ENCODE peak calls at places on chromosome 2, in ten cellular contexts. T is upper lobe of right lung, M is tibial nerve, C is mucosa of descending colon, X is fibroblast of pulmonary artery, J is K562, B is cardiac fibroblast, Y is choroid plexus epithelial cell, R is AG09309, N is prostate gland. Q is an unnamed sample.

GRCh38 chr2:88601302-88601701 is 26.0 kb downstream of the EIF2AK3 start:
- DNase-seq in B (peak; percentile 35), R (no peak), J (no peak), N (no peak), X (peak; percentile 92), T (no peak), C (no peak), Y (peak; percentile 63), M (no peak), Q (no peak)

GRCh38 chr2:26144031-26144430 is 28.9 kb upstream of the GAREM2 start:
- DNase-seq in R (no peak), J (no peak), T (no peak), C (no peak), Y (no peak), M (no peak), X (no peak), B (no peak), N (no peak), Q (no peak)

GRCh38 chr2:74374509-74375205 is 5.5 kb downstream of the DCTN1 start:
- DNase-seq in B (peak; percentile 84), J (peak; percentile 93), M (peak; percentile 71), N (peak; percentile 77), C (no peak), R (no peak), X (peak; percentile 73), T (no peak), Y (peak; percentile 73), Q (no peak)

GRCh38 chr2:105398522-105399206 is at the start of gene FHL2:
- DNase-seq in R (no peak), T (peak; percentile 70), N (peak; percentile 74), B (peak; percentile 83), Y (peak; percentile 89), M (peak; percentile 37), X (peak; percentile 87), J (peak; percentile 81), C (peak; percentile 84), Q (peak; percentile 77)

GRCh38 chr2:43831438-43832294 is 7.0 kb downstream of the ABCG5 start:
- DNase-seq in B (no peak), J (peak; percentile 37), R (no peak), Y (peak; percentile 6), C (no peak), M (no peak), N (no peak), T (no peak), X (no peak), Q (no peak)

GRCh38 chr2:46334389-46335345 is 37.5 kb downstream of the EPAS1 start:
- DNase-seq in N (no peak), Y (peak; percentile 92), M (no peak), C (no peak), J (no peak), T (no peak), B (peak; percentile 99), R (peak; percentile 97), X (peak; percentile 92), Q (no peak)

GRCh38 chr2:80238692-80239469 is 65.7 kb downstream of the LRRTM1 start:
- DNase-seq in X (peak; percentile 40), J (peak; percentile 60), Y (peak; percentile 1), B (peak; percentile 29), N (no peak), M (no peak), T (no peak), C (no peak), R (no peak), Q (no peak)

GRCh38 chr2:139544452-139544851 is 764.3 kb upstream of the NXPH2 start:
- DNase-seq in J (no peak), X (no peak), B (no peak), Y (no peak), R (no peak), T (no peak), M (no peak), N (no peak), C (no peak), Q (no peak)

GRCh38 chr2:33136056-33136455 is 189.3 kb downstream of the LTBP1 start:
- DNase-seq in C (no peak), Y (peak; percentile 50), J (no peak), R (no peak), X (peak; percentile 55), T (no peak), B (peak; percentile 63), M (no peak), N (no peak), Q (no peak)

GRCh38 chr2:33135645-33136044 is 188.9 kb downstream of the LTBP1 start:
- DNase-seq in C (no peak), M (no peak), N (no peak), T (no peak), Y (no peak), X (peak; percentile 68), B (peak; percentile 61), J (no peak), R (no peak), Q (no peak)

GRCh38 chr2:33134764-33135560 is 188.2 kb downstream of the LTBP1 start:
- DNase-seq in Y (peak; percentile 70), C (no peak), M (no peak), B (peak; percentile 41), R (no peak), N (no peak), X (peak; percentile 71), J (peak; percentile 28), T (no peak), Q (no peak)

GRCh38 chr2:33133436-33133835 is 186.7 kb downstream of the LTBP1 start:
- DNase-seq in J (no peak), T (no peak), Y (peak; percentile 88), C (no peak), R (no peak), X (no peak), M (no peak), N (no peak), B (no peak), Q (no peak)

GRCh38 chr2:33134086-33134763 is 187.5 kb downstream of the LTBP1 start:
- DNase-seq in B (peak; percentile 99), R (peak; percentile 96), J (no peak), Y (peak; percentile 98), N (peak; percentile 72), X (peak; percentile 98), M (peak; percentile 45), T (no peak), C (no peak), Q (no peak)
- H3K4me3 ChIP-seq in B (peak overlapping the region; percentile 82), R (peak overlapping the region; percentile 46), J (no peak overlapping the region), Y (peak overlapping the region; percentile 70), N (peak overlapping the region; percentile 20), X (peak overlapping the region; percentile 84), M (peak overlapping the region; percentile 43), T (peak overlapping the region; percentile 39), C (no peak overlapping the region), Q (no peak overlapping the region)

DNA sequence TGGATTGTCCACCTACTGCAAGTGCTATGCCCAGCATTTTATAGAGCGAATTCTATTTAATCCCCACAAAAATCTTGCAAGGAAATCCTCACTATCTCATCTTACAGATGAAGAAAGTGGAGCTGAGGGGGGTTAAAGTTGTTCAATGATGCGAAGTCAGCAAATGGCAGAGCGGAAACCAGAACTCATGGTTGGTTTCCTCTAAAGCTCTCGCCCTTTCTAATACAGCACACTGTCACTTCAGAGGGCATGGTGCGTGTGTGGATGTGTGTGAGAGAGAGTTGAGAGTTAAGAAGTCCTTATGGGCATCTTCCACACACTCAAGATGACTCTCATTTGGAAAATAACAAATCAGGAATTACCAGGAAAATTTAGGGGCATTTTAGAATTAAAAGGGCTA is 78.4 kb downstream of the TGFA start:
- DNase-seq in C (no peak), Y (no peak), T (no peak), M (no peak), B (no peak), X (no peak), J (no peak), N (no peak), R (no peak), Q (no peak)
- TF ChIP-seq CTCF in C (no peak), Y (no peak), T (no peak), M (no peak), B (no peak), X (no peak), J (no peak), N (no peak), R (no peak), Q (no peak)

DNA sequence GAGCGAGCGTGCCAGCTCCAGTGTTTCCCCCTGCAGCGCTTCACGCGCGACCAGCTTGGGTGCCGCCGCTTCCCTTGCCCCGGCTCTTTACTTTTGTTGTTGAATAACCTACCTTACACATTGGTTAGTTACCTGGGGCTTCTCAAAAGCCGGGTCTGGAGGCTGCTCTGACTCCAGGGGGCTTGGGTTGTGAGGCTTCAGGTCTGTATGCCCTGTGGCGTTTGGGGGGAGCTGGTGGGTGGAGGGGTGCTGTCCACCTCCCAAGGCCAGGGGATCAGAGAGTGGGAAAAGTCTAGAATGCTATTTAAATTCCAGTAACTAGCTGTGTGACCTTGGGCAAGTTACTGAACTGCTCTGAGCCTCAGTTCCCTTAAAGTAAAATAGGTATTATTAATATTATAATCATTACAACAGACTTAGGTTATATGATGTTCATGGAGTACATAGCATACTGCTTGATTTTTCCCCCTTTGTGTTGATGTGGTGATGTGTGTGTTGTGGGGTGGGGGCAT is 770 bp downstream of the LYPD6B start:
- DNase-seq in T (no peak), X (no peak), N (no peak), M (no peak), R (no peak), C (no peak), B (no peak), Y (no peak), J (no peak), Q (no peak)
- H3K4me3 ChIP-seq in T (peak overlapping the region; percentile 29), X (no peak overlapping the region), N (peak overlapping the region; percentile 55), M (no peak overlapping the region), R (peak overlapping the region; percentile 58), C (no peak overlapping the region), B (no peak overlapping the region), Y (no peak overlapping the region), J (no peak overlapping the region), Q (no peak overlapping the region)

GRCh38 chr2:178674122-178674521 is 133.1 kb downstream of the TTN start:
- DNase-seq in M (no peak), B (no peak), J (no peak), R (no peak), N (no peak), Y (no peak), C (no peak), X (no peak), T (no peak), Q (no peak)

GRCh38 chr2:178681081-178681480 is 126.1 kb downstream of the TTN start:
- DNase-seq in B (no peak), J (no peak), N (no peak), Y (no peak), T (no peak), X (no peak), R (no peak), C (no peak), M (no peak), Q (no peak)

GRCh38 chr2:178679891-178680290 is 127.3 kb downstream of the TTN start:
- DNase-seq in B (no peak), N (no peak), Y (no peak), C (no peak), R (no peak), M (no peak), J (no peak), T (no peak), X (no peak), Q (no peak)

GRCh38 chr2:178677599-178677998 is 129.6 kb downstream of the TTN start:
- DNase-seq in R (no peak), M (no peak), B (no peak), X (no peak), C (no peak), N (no peak), T (no peak), J (no peak), Y (no peak), Q (no peak)

DNA sequence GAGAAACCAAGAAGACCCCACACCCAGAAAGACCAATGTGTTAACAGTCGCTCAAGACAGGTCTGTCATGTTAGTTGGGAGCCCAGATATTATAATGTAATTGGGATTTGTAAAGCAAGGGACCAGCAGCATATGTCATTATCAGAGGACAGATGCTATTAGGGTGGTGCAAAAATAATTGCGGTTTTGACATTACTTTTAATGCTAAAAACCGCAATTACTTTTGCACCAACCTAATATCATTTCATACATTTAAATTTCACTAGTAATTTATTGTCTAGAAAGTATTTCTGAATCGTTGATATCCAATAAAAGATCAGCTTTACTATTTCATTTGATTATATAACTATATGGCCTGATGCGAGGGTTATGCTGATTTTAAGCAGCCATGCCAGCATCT is 131.2 kb downstream of the TTN start:
- DNase-seq in B (no peak), C (no peak), R (no peak), N (no peak), Y (no peak), M (no peak), T (no peak), J (no peak), X (no peak), Q (no peak)
- TF ChIP-seq CTCF in B (no peak), C (no peak), R (no peak), N (no peak), Y (no peak), M (no peak), T (no peak), J (no peak), X (no peak), Q (no peak)

Q was measured in CD8-positive, alpha-beta T cell.